ENCODE peak calls at places on chromosomes 3 and 15, in four cellular contexts. M is cardiac muscle cell; U is activated CD4-positive, alpha-beta T cell treated with anti-CD3 and anti-CD28 coated beads, Interleukin-2, amount 50 U/mL, for 24 hours; L is substantia nigra. R is an unnamed sample.

GRCh38 chr3:194121881-194122280 is 14.1 kb upstream of the HES1 start:
- DNase-seq in M (no peak), U (no peak), L (no peak), R (no peak)

GRCh38 chr15:27815035-27815434 is 284.1 kb downstream of the OCA2 start:
- DNase-seq in M (no peak), U (no peak), L (no peak), R (no peak)

GRCh38 chr3:105359098-105359762 is 7.5 kb upstream of the ALCAM start:
- DNase-seq in M (no peak), U (no peak), L (no peak), R (no peak)

GRCh38 chr15:58463815-58464697 is 32.3 kb downstream of the LIPC start:
- DNase-seq in M (no peak), U (no peak), L (no peak), R (peak)

GRCh38 chr15:39092354-39092753 is 488.5 kb upstream of the THBS1 start:
- DNase-seq in M (peak), U (no peak), L (no peak), R (no peak)

GRCh38 chr3:66885326-66886000 is 112.6 kb upstream of the KBTBD8 start:
- DNase-seq in M (no peak), U (no peak), L (no peak), R (no peak)

GRCh38 chr3:194621947-194622346 is 11.3 kb downstream of the TMEM44 start:
- DNase-seq in M (no peak), U (no peak), L (no peak), R (no peak)

GRCh38 chr3:152385761-152386160 is 117.0 kb downstream of the MBNL1 start:
- DNase-seq in M (no peak), U (no peak), L (no peak), R (no peak)

R was measured in NCI-H187.